ENCODE peak calls at places on chromosomes 7 and 10, in seven cellular contexts. G is astrocyte of the spinal cord; P is NB4; W is AG10803; U is uterus; Q is BE2C; O is CD4-positive, alpha-beta T cell. C is an unnamed sample.

GRCh38 chr7:24283900-24284698 is at the start of gene NPY:
- DNase-seq in G (no peak), P (no peak), W (no peak), U (no peak), Q (peak), O (no peak), C (no peak)

GRCh38 chr7:55550010-55550409 is 22.3 kb downstream of the VOPP1 start:
- DNase-seq in G (no peak), P (no peak), W (no peak), U (no peak), Q (no peak), O (no peak), C (no peak)

GRCh38 chr7:141074162-141074989 is 512 bp downstream of the TMEM178B start:
- DNase-seq in G (peak), P (no peak), W (no peak), U (no peak), Q (peak), O (no peak), C (peak)

GRCh38 chr10:111030042-111030750 is 46.6 kb upstream of the ADRA2A start:
- DNase-seq in G (no peak), P (no peak), W (no peak), U (no peak), Q (no peak), O (no peak), C (peak)

GRCh38 chr7:118938845-118939244 is 714.3 kb downstream of the ANKRD7 start:
- DNase-seq in G (no peak), P (no peak), W (no peak), U (no peak), Q (no peak), O (no peak), C (no peak)

GRCh38 chr10:308101-308500 is 172.8 kb downstream of the ZMYND11 start:
- DNase-seq in G (no peak), P (no peak), W (no peak), U (no peak), Q (no peak), O (no peak), C (no peak)

GRCh38 chr7:139916717-139917395 is 87.8 kb downstream of the TBXAS1 start:
- DNase-seq in G (no peak), P (no peak), W (no peak), U (no peak), Q (no peak), O (no peak), C (no peak)

GRCh38 chr10:114486938-114487814 is 82.9 kb upstream of the AFAP1L2 start:
- DNase-seq in G (peak), P (no peak), W (no peak), U (no peak), Q (peak), O (no peak), C (no peak)

GRCh38 chr10:34333513-34333912 is 481.6 kb downstream of the PARD3 start:
- DNase-seq in G (no peak), P (no peak), W (peak), U (no peak), Q (no peak), O (no peak), C (no peak)

GRCh38 chr10:35925511-35925910 is 283.4 kb upstream of the FZD8 start:
- DNase-seq in G (no peak), P (no peak), W (peak), U (no peak), Q (no peak), O (no peak), C (no peak)

GRCh38 chr10:129467346-129468119 is 492 bp downstream of the MGMT start:
- DNase-seq in G (no peak), P (peak), W (peak), U (no peak), Q (no peak), O (no peak), C (peak)

GRCh38 chr7:44967571-44968446 is 11.0 kb downstream of the MYO1G start:
- DNase-seq in G (no peak), P (peak), W (no peak), U (peak), Q (peak), O (no peak), C (peak)

GRCh38 chr10:11178606-11179221 is 161.0 kb downstream of the CELF2 start:
- DNase-seq in G (peak), P (peak), W (peak), U (no peak), Q (no peak), O (peak), C (no peak)

GRCh38 chr10:112827951-112828350 is 122.1 kb upstream of the TCF7L2 start:
- DNase-seq in G (no peak), P (no peak), W (no peak), U (no peak), Q (no peak), O (no peak), C (no peak)

GRCh38 chr10:92997620-92998019 is 63.0 kb upstream of the CYP26C1 start:
- DNase-seq in G (no peak), P (no peak), W (no peak), U (no peak), Q (no peak), O (no peak), C (no peak)

GRCh38 chr7:351256-351655 is 61.3 kb downstream of the FOXL3 start:
- DNase-seq in G (no peak), P (no peak), W (no peak), U (no peak), Q (no peak), O (peak), C (no peak)

GRCh38 chr7:122460936-122461335 is 156.4 kb upstream of the FEZF1 start:
- DNase-seq in G (no peak), P (no peak), W (no peak), U (no peak), Q (no peak), O (no peak), C (no peak)

GRCh38 chr10:3761916-3762708 is 22.9 kb downstream of the KLF6 start:
- DNase-seq in G (no peak), P (no peak), W (no peak), U (no peak), Q (no peak), O (no peak), C (no peak)

GRCh38 chr10:69503896-69504265 is 52.6 kb downstream of the TSPAN15 start:
- DNase-seq in G (no peak), P (no peak), W (no peak), U (no peak), Q (no peak), O (no peak), C (no peak)

GRCh38 chr10:130206216-130206737 is 70.1 kb downstream of the GLRX3 start:
- DNase-seq in G (no peak), P (no peak), W (no peak), U (no peak), Q (no peak), O (no peak), C (no peak)

GRCh38 chr10:79103078-79103477 is 34.3 kb downstream of the ZMIZ1 start:
- DNase-seq in G (no peak), P (peak), W (no peak), U (no peak), Q (no peak), O (no peak), C (no peak)

GRCh38 chr7:94510582-94511456 is 1.2 kb downstream of the CASD1 start:
- DNase-seq in G (peak), P (peak), W (peak), U (peak), Q (peak), O (peak), C (peak)

GRCh38 chr10:43255644-43256431 is 11.0 kb downstream of the RASGEF1A start:
- DNase-seq in G (no peak), P (peak), W (no peak), U (no peak), Q (peak), O (no peak), C (peak)

GRCh38 chr7:24922099-24922773 is 57.7 kb downstream of the OSBPL3 start:
- DNase-seq in G (no peak), P (no peak), W (peak), U (no peak), Q (peak), O (no peak), C (no peak)

GRCh38 chr7:1192171-1192676 is 32.2 kb upstream of the ZFAND2A start:
- DNase-seq in G (peak), P (peak), W (peak), U (no peak), Q (no peak), O (no peak), C (no peak)

GRCh38 chr7:5589819-5590595 is 166.4 kb upstream of the TNRC18 start:
- DNase-seq in G (no peak), P (peak), W (no peak), U (no peak), Q (peak), O (no peak), C (no peak)

GRCh38 chr10:69994262-69994661 is 58.4 kb upstream of the MACROH2A2 start:
- DNase-seq in G (peak), P (peak), W (peak), U (peak), Q (peak), O (no peak), C (no peak)

GRCh38 chr10:84221916-84222315 is 3.4 kb downstream of the LRIT2 start:
- DNase-seq in G (no peak), P (no peak), W (no peak), U (no peak), Q (no peak), O (no peak), C (no peak)

GRCh38 chr10:12333382-12334185 is 15.8 kb upstream of the CAMK1D start:
- DNase-seq in G (peak), P (peak), W (peak), U (peak), Q (peak), O (peak), C (peak)

GRCh38 chr10:19325581-19325980 is 277.0 kb downstream of the MALRD1 start:
- DNase-seq in G (no peak), P (no peak), W (no peak), U (no peak), Q (no peak), O (no peak), C (no peak)

GRCh38 chr10:25753776-25754175 is 180.3 kb upstream of the MYO3A start:
- DNase-seq in G (peak), P (peak), W (no peak), U (no peak), Q (no peak), O (no peak), C (no peak)

GRCh38 chr7:27113991-27114866 is 11.7 kb upstream of the HOXA2 start:
- DNase-seq in G (peak), P (no peak), W (no peak), U (peak), Q (no peak), O (no peak), C (no peak)

GRCh38 chr7:74164985-74165456 is 9.1 kb upstream of the EIF4H start:
- DNase-seq in G (no peak), P (peak), W (no peak), U (no peak), Q (no peak), O (no peak), C (no peak)

GRCh38 chr10:103197177-103197576 is 4.1 kb upstream of the NT5C2 start:
- DNase-seq in G (peak), P (peak), W (peak), U (no peak), Q (no peak), O (no peak), C (no peak)

GRCh38 chr7:29917583-29917982 is 72.0 kb downstream of the SCRN1 start:
- DNase-seq in G (no peak), P (no peak), W (no peak), U (no peak), Q (no peak), O (no peak), C (no peak)

DNA sequence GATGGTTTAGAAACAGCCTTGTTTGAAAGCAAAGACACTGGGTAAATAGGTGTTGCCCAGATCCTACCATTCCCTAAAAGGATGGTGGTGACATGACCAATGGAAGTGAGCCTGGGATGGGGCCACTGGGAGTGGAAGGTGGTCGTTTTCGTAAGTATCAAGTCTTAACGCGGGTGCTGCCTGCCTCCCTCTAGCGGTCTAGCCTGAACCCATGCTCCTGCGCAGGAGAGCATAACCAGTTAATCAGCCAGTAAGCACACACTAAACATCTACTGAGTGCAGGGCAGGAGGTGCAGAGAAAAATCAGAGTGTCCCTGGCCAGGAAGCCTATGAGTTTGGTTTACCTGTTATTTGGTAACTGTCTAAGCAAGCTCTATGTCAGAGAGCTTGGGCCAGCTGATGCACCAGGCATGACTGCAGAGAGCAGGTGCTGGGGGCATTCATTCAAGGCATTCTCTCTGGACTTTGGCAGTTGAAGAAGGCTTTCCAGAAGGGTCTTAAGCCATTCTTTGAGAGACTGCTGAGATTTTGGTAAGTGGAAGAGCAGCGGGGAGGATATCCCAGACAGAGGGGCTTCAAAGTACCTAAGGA is 930 bp downstream of the GARIN1A start:
- DNase-seq in G (peak), P (peak), W (peak), U (no peak), Q (peak), O (no peak), C (no peak)
- TF ChIP-seq CTCF in G (peak), P (peak), W (peak), U (no peak), Q (peak), O (no peak), C (peak)

GRCh38 chr7:47991741-47992311 is 12.4 kb upstream of the HUS1 start:
- DNase-seq in G (peak), P (peak), W (peak), U (peak), Q (peak), O (peak), C (peak)
- TF ChIP-seq CTCF in G (peak), P (peak), W (peak), U (peak), Q (peak), O (peak), C (peak)

DNA sequence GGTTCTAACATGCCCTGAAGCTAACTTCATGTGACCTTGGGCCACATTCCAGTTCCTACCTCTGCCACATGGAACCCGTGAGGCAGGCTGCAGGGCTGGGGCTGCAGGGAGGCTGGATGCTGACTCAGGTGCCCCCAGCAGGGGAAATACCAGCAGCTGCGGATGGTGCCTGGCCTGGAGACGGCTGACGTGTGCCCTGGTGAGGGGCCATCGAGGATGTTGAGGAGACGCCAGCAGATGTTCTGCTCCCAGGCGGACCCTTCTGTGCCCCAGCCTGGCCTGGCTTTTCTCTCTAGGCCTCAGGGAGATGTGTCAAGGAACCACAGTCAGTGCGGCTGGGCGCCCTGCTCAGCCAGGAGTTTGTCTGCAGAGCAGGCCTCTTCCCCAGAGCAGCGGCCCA is 8.8 kb downstream of the BAG3 start:
- DNase-seq in G (no peak), P (no peak), W (no peak), U (no peak), Q (peak), O (no peak), C (no peak)
- TF ChIP-seq CTCF in G (no peak), P (no peak), W (no peak), U (no peak), Q (no peak), O (no peak), C (no peak)

GRCh38 chr10:75925999-75926398 is 494.6 kb downstream of the LRMDA start:
- DNase-seq in G (no peak), P (no peak), W (no peak), U (no peak), Q (no peak), O (no peak), C (no peak)

GRCh38 chr10:75926763-75927162 is 495.3 kb downstream of the LRMDA start:
- DNase-seq in G (no peak), P (no peak), W (no peak), U (no peak), Q (peak), O (no peak), C (no peak)

GRCh38 chr10:75924309-75924920 is 493.0 kb downstream of the LRMDA start:
- DNase-seq in G (no peak), P (no peak), W (no peak), U (no peak), Q (no peak), O (no peak), C (no peak)

GRCh38 chr10:75919913-75920312 is 488.5 kb downstream of the LRMDA start:
- DNase-seq in G (no peak), P (no peak), W (no peak), U (no peak), Q (no peak), O (no peak), C (no peak)

GRCh38 chr10:75922435-75922834 is 491.0 kb downstream of the LRMDA start:
- DNase-seq in G (no peak), P (peak), W (peak), U (no peak), Q (no peak), O (no peak), C (no peak)
- TF ChIP-seq CTCF in G (peak), P (peak), W (peak), U (no peak), Q (peak), O (no peak), C (peak)

GRCh38 chr7:102450242-102450641 is 14.4 kb downstream of the ALKBH4 start:
- DNase-seq in G (no peak), P (no peak), W (no peak), U (no peak), Q (no peak), O (peak), C (no peak)
- TF ChIP-seq CTCF in G (peak), P (peak), W (peak), U (no peak), Q (peak), O (peak), C (peak)

GRCh38 chr7:50678586-50678985 is 104.1 kb downstream of the GRB10 start:
- DNase-seq in G (no peak), P (no peak), W (no peak), U (no peak), Q (no peak), O (no peak), C (no peak)
- TF ChIP-seq CTCF in G (no peak), P (no peak), W (no peak), U (no peak), Q (no peak), O (no peak), C (no peak)

DNA sequence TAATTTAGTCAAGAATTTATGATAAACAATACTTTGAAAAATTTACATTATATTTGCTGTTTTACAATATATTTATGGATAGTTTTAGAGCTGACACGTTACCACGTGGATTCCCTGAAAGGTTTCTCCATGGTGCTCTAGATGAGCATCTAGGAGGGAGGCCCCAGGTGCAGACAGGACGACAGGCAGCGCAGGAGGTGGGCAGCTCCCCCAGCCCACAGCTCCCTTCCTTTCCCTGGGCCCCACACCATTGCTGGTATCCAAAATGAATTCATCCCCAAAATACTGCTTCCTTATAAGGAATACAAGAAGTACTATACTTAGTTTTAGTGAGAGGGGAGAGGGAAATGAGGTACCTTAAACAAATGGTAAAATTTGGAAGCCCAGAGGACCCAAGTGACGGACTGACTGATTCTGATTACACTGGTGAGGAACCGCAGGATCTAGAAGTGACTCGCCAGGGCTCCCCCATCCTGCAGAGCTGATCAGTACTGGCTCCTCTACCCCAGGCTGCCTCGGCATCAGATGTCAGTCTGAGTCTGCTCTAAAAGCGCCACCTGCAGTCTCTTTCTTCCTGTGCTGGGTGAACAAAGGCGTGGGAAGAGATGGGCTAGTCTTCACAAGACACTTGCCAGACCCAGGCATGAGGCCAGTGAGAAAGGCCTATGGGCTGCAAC is 89.2 kb downstream of the DLG5 start:
- DNase-seq in G (peak), P (peak), W (peak), U (no peak), Q (peak), O (peak), C (no peak)
- TF ChIP-seq CTCF in G (peak), P (peak), W (no peak), U (no peak), Q (peak), O (peak), C (no peak)

GRCh38 chr7:150668472-150668911 is 17.0 kb upstream of the GIMAP2 start:
- DNase-seq in G (no peak), P (no peak), W (no peak), U (no peak), Q (no peak), O (peak), C (no peak)
- TF ChIP-seq CTCF in G (no peak), P (no peak), W (no peak), U (no peak), Q (no peak), O (no peak), C (no peak)

DNA sequence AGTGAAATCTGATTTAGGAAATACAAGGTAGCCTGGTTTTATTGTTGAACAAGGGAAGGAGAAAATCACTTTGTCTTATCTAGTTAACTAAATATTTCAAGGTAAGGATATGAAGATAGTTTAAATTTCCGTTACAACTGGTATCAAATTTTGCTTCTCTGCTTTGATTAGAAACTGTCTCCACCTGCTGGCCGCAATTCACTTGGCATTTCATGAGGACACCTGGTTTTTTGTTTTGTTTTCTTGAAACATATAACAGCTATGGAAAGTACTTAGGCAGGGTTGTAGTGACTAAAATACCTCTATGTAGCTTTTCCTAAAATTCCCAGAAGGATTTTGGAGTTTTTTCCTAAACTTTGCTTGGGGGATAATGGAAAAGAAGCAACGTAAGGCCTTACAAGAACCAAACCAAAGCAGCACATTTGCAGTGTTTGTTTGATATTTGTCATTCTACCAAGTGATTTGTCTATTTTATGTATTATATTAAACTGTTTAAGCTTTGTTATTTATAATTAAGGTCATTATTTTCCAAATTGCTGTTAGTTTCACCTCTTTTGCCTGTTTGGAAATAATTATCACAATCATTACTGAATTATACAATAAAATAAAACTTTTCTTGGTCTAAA is 73.6 kb downstream of the AHCYL2 start:
- DNase-seq in G (peak), P (peak), W (peak), U (peak), Q (peak), O (peak), C (no peak)
- TF ChIP-seq CTCF in G (peak), P (peak), W (peak), U (peak), Q (peak), O (peak), C (peak)

GRCh38 chr7:92448185-92448747 is 984 bp downstream of the GATAD1 start:
- DNase-seq in G (peak), P (peak), W (peak), U (peak), Q (peak), O (peak), C (peak)
- TF ChIP-seq CTCF in G (peak), P (peak), W (peak), U (no peak), Q (peak), O (peak), C (peak)